ENCODE peak calls at places on chromosome 20, in four cellular contexts. Y, U, O and Q are unnamed samples.

GRCh38 chr20:17761612-17762011 is 61.8 kb downstream of the BANF2 start:
- DNase-seq in O (peak; percentile 4), Y (no peak), U (no peak), Q (no peak)

GRCh38 chr20:37524859-37525708 is 2.6 kb downstream of the BLCAP start:
- DNase-seq in Y (no peak), O (peak; percentile 54), U (peak; percentile 18), Q (no peak)

GRCh38 chr20:51220293-51220706 is 197.4 kb upstream of the KCNG1 start:
- DNase-seq in O (no peak), U (peak; percentile 51), Y (peak; percentile 81), Q (peak; percentile 69)

GRCh38 chr20:51695574-51696303 is 72.5 kb downstream of the ATP9A start:
- DNase-seq in Y (no peak), U (no peak), O (peak; percentile 81), Q (no peak)

GRCh38 chr20:35344354-35344837 is 52.2 kb upstream of the FAM83C start:
- DNase-seq in Y (no peak), O (peak; percentile 88), U (peak; percentile 65), Q (no peak)

GRCh38 chr20:18165553-18165952 is 27.9 kb downstream of the KAT14 start:
- DNase-seq in Y (no peak), U (no peak), O (no peak), Q (peak; percentile 6)

GRCh38 chr20:44702776-44703175 is 12.4 kb upstream of the CCN5 start:
- DNase-seq in U (peak; percentile 64), Y (no peak), O (peak; percentile 90), Q (peak; percentile 29)

GRCh38 chr20:2563116-2563515 is 26.7 kb downstream of the TMC2 start:
- DNase-seq in U (no peak), Y (no peak), O (no peak), Q (no peak)

GRCh38 chr20:31719644-31720485 is 2.8 kb downstream of the BCL2L1 start:
- DNase-seq in U (peak; percentile 42), O (peak; percentile 49), Y (peak; percentile 52), Q (peak; percentile 29)

GRCh38 chr20:12012241-12013222 is 94.8 kb downstream of the BTBD3 start:
- DNase-seq in U (peak; percentile 35), Y (peak; percentile 65), O (peak; percentile 10), Q (peak; percentile 24)

GRCh38 chr20:57651977-57652864 is 32.0 kb upstream of the ZBP1 start:
- DNase-seq in O (no peak), U (no peak), Y (no peak), Q (no peak)

GRCh38 chr20:1861347-1861987 is 33.7 kb upstream of the SIRPA start:
- DNase-seq in Y (no peak), O (peak; percentile 36), U (peak; percentile 37), Q (no peak)

GRCh38 chr20:10218536-10219451 is at the start of gene SNAP25:
- DNase-seq in O (peak; percentile 84), U (peak; percentile 22), Y (peak; percentile 81), Q (peak; percentile 83)

GRCh38 chr20:5031206-5031557 is 29.9 kb upstream of the SLC23A2 start:
- DNase-seq in U (no peak), Y (no peak), O (no peak), Q (no peak)

GRCh38 chr20:10288954-10289646 is 70.5 kb downstream of the SNAP25 start:
- DNase-seq in O (no peak), Y (no peak), U (no peak), Q (no peak)

GRCh38 chr20:63351380-63351700 is 9.8 kb downstream of the CHRNA4 start:
- DNase-seq in U (no peak), O (no peak), Y (no peak), Q (no peak)

GRCh38 chr20:61447950-61448349 is 195.9 kb downstream of the CDH4 start:
- DNase-seq in U (no peak), O (no peak), Y (no peak), Q (no peak)
- TF ChIP-seq CTCF in U (no peak), O (no peak), Y (no peak), Q (no peak)

GRCh38 chr20:59176812-59177211 is 13.2 kb downstream of the ZNF831 start:
- DNase-seq in O (no peak), Y (no peak), U (no peak), Q (no peak)
- TF ChIP-seq CTCF in O (no peak), Y (no peak), U (no peak), Q (no peak)

GRCh38 chr20:39676857-39677351 is 714.8 kb downstream of the DHX35 start:
- DNase-seq in Y (no peak), U (peak; percentile 35), O (no peak), Q (no peak)
- TF ChIP-seq CTCF in Y (no peak), U (peak; percentile 4), O (peak; percentile 14), Q (peak; percentile 9)

GRCh38 chr20:61519488-61519887 is 267.4 kb downstream of the CDH4 start:
- DNase-seq in Y (no peak), U (no peak), O (no peak), Q (no peak)

GRCh38 chr20:61521680-61522420 is 269.8 kb downstream of the CDH4 start:
- DNase-seq in Y (no peak), U (no peak), O (peak; percentile 73), Q (no peak)

GRCh38 chr20:61522498-61523090 is 270.5 kb downstream of the CDH4 start:
- DNase-seq in U (no peak), Y (no peak), O (no peak), Q (no peak)

GRCh38 chr20:61520076-61520639 is 268.1 kb downstream of the CDH4 start:
- DNase-seq in U (no peak), Y (no peak), O (no peak), Q (no peak)

DNA sequence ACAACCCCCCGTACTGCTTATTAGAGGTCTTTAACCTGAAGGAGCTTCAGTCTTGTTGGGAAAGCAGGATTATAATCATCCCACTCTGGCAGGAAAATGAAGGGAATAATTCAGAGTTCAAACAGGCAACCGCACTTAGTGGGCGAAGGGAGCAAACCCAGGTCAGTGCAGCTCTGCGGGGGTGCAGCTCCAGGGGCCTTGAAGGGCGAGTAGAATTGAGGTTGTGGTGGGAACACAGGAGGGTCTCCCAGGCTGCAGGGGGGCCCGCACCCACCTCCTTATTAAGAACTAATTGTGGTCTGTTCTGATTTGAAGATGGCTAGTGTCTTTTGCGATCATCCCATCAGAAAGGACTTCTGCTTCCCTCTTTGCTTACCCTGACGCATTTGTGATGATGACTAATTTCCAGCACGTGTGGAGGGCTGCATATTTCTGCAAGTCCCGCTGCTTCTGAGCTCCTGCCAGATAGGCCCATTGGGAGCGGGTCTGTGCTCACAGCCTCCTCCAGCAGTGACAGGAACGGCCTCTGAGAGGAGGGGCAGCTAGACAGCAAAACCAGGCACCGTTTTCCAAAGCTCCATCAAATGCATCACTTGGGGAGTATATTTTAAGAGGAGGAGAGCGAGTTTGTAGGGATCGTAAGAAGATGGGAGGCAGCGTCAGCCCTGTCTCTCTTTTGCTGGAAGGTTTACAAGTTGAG is 268.9 kb downstream of the CDH4 start:
- DNase-seq in Y (no peak), O (peak; percentile 88), U (no peak), Q (no peak)
- TF ChIP-seq CTCF in Y (no peak), O (no peak), U (no peak), Q (no peak)

GRCh38 chr20:13771853-13772453 is 12.8 kb downstream of the ESF1 start:
- DNase-seq in Y (no peak), U (no peak), O (peak; percentile 4), Q (no peak)
- TF ChIP-seq CTCF in Y (peak; percentile 19), U (peak; percentile 46), O (peak; percentile 46), Q (peak; percentile 55)